ENCODE peak calls at places on chromosomes 3 and 15, in nine cellular contexts. D is RKO; B is NCI-H510A treated with DMSO at 0.1 percent for 48 hours; M is kidney glomerular epithelial cell; U is GM04503; O is T-cell; E is activated T-cell treated with anti-CD3 and anti-CD28 coated beads, Interleukin-2, amount 50 U/mL, for 72 hours; V is erythroblast; K is lung. R is an unnamed sample.

GRCh38 chr3:57169872-57170623 is 4.9 kb upstream of the IL17RD start:
- DNase-seq in D (peak), B (peak), M (peak), U (no peak), O (peak), E (peak), V (peak), K (peak), R (peak)

GRCh38 chr15:23569513-23569912 is 4.0 kb downstream of the MKRN3 start:
- DNase-seq in D (no peak), B (no peak), M (no peak), U (no peak), O (no peak), E (no peak), V (no peak), K (no peak), R (no peak)

GRCh38 chr3:58837863-58838255 is 171.3 kb upstream of the FAM3D start:
- DNase-seq in D (no peak), B (no peak), M (no peak), U (peak), O (no peak), E (no peak), V (no peak), K (no peak), R (no peak)

GRCh38 chr15:35724626-35725025 is 178.7 kb upstream of the DPH6 start:
- DNase-seq in D (no peak), B (no peak), M (no peak), U (no peak), O (no peak), E (no peak), V (no peak), K (no peak), R (no peak)

GRCh38 chr3:105526349-105527111 is 159.8 kb downstream of the ALCAM start:
- DNase-seq in D (no peak), B (peak), M (no peak), U (no peak), O (no peak), E (no peak), V (no peak), K (no peak), R (no peak)

GRCh38 chr15:64150236-64150578 is 1.3 kb upstream of the SNX22 start:
- DNase-seq in D (no peak), B (no peak), M (no peak), U (no peak), O (no peak), E (no peak), V (peak), K (no peak), R (no peak)

GRCh38 chr15:70046716-70047369 is 50.9 kb downstream of the TLE3 start:
- DNase-seq in D (no peak), B (no peak), M (no peak), U (no peak), O (no peak), E (no peak), V (no peak), K (no peak), R (no peak)

GRCh38 chr3:70358978-70359580 is 46.6 kb upstream of the MDFIC2 start:
- DNase-seq in D (peak), B (peak), M (peak), U (no peak), O (no peak), E (peak), V (peak), K (no peak), R (no peak)

GRCh38 chr15:62549345-62549970 is 384.4 kb upstream of the C2CD4B start:
- DNase-seq in D (peak), B (no peak), M (peak), U (no peak), O (no peak), E (peak), V (peak), K (no peak), R (peak)

GRCh38 chr3:115146032-115146417 is 1.1 kb downstream of the ZBTB20 start:
- DNase-seq in D (peak), B (peak), M (peak), U (peak), O (peak), E (peak), V (peak), K (peak), R (peak)

GRCh38 chr3:67109651-67110204 is 111.6 kb downstream of the KBTBD8 start:
- DNase-seq in D (peak), B (peak), M (peak), U (peak), O (no peak), E (no peak), V (peak), K (no peak), R (no peak)

GRCh38 chr3:168117853-168118313 is 22.2 kb upstream of the GOLIM4 start:
- DNase-seq in D (no peak), B (peak), M (no peak), U (no peak), O (no peak), E (no peak), V (peak), K (no peak), R (no peak)

GRCh38 chr3:123698813-123699212 is 114.0 kb upstream of the HACD2 start:
- DNase-seq in D (no peak), B (no peak), M (no peak), U (no peak), O (no peak), E (no peak), V (no peak), K (no peak), R (no peak)

GRCh38 chr3:171494457-171495109 is 34.4 kb upstream of the TNIK start:
- DNase-seq in D (no peak), B (no peak), M (no peak), U (no peak), O (peak), E (no peak), V (no peak), K (no peak), R (no peak)

GRCh38 chr15:31262901-31263671 is 63.5 kb upstream of the KLF13 start:
- DNase-seq in D (no peak), B (no peak), M (peak), U (no peak), O (no peak), E (no peak), V (peak), K (peak), R (no peak)

GRCh38 chr3:46858996-46859710 is 4.1 kb downstream of the MYL3 start:
- DNase-seq in D (no peak), B (no peak), M (no peak), U (no peak), O (no peak), E (no peak), V (no peak), K (no peak), R (no peak)

GRCh38 chr15:51004103-51004536 is 90.6 kb downstream of the TNFAIP8L3 start:
- DNase-seq in D (peak), B (no peak), M (peak), U (no peak), O (no peak), E (no peak), V (peak), K (peak), R (no peak)

GRCh38 chr15:57772223-57772957 is 65.9 kb downstream of the POLR2M start:
- DNase-seq in D (peak), B (peak), M (no peak), U (no peak), O (no peak), E (no peak), V (no peak), K (no peak), R (no peak)

GRCh38 chr15:25849431-25849921 is 13.7 kb downstream of the ATP10A start:
- DNase-seq in D (no peak), B (no peak), M (peak), U (peak), O (no peak), E (peak), V (no peak), K (no peak), R (peak)

GRCh38 chr3:177574232-177574856 is 377.1 kb upstream of the TBL1XR1 start:
- DNase-seq in D (no peak), B (peak), M (peak), U (no peak), O (no peak), E (no peak), V (no peak), K (peak), R (no peak)

GRCh38 chr15:65344909-65345275 is 32.9 kb downstream of the IGDCC3 start:
- DNase-seq in D (no peak), B (no peak), M (no peak), U (no peak), O (no peak), E (no peak), V (no peak), K (no peak), R (no peak)

GRCh38 chr3:194203482-194204035 is 67.6 kb downstream of the HES1 start:
- DNase-seq in D (no peak), B (no peak), M (no peak), U (no peak), O (no peak), E (peak), V (no peak), K (no peak), R (peak)

GRCh38 chr3:56761887-56762605 is 39.7 kb downstream of the ARHGEF3 start:
- DNase-seq in D (no peak), B (no peak), M (no peak), U (no peak), O (no peak), E (no peak), V (no peak), K (no peak), R (no peak)

GRCh38 chr3:10546181-10546624 is 40.8 kb upstream of the ATP2B2 start:
- DNase-seq in D (no peak), B (no peak), M (no peak), U (no peak), O (no peak), E (no peak), V (no peak), K (no peak), R (no peak)

GRCh38 chr3:4729061-4729973 is 236.2 kb downstream of the ITPR1 start:
- DNase-seq in D (no peak), B (peak), M (no peak), U (no peak), O (no peak), E (no peak), V (no peak), K (peak), R (no peak)

GRCh38 chr15:90645873-90646605 is 71.1 kb upstream of the BLM start:
- DNase-seq in D (no peak), B (no peak), M (no peak), U (no peak), O (no peak), E (no peak), V (no peak), K (no peak), R (no peak)

GRCh38 chr3:139547666-139548065 is 8.1 kb upstream of the RBP1 start:
- DNase-seq in D (no peak), B (no peak), M (peak), U (no peak), O (no peak), E (no peak), V (no peak), K (no peak), R (no peak)

GRCh38 chr3:153595186-153595815 is 433.3 kb downstream of the RAP2B start:
- DNase-seq in D (peak), B (no peak), M (peak), U (no peak), O (no peak), E (no peak), V (peak), K (no peak), R (no peak)